ENCODE peak calls at places on chromosomes 16 and 17, in six cellular contexts. T, F, Q, S, P and E are unnamed samples.

GRCh38 chr17:49528966-49529365 is 33.9 kb downstream of the NGFR start:
- DNase-seq in T (no peak), F (no peak), Q (no peak), S (no peak), P (no peak), E (peak)

GRCh38 chr17:36768355-36768754 is 167.0 kb downstream of the MRM1 start:
- DNase-seq in T (no peak), F (no peak), Q (no peak), S (no peak), P (no peak), E (no peak)

GRCh38 chr17:57445051-57445450 is 188.7 kb downstream of the MSI2 start:
- DNase-seq in T (no peak), F (peak), Q (no peak), S (no peak), P (no peak), E (peak)

GRCh38 chr17:50240876-50241275 is 33.4 kb upstream of the TMEM92 start:
- DNase-seq in T (no peak), F (no peak), Q (peak), S (no peak), P (no peak), E (no peak)

GRCh38 chr17:83174859-83175550 is 95.6 kb downstream of the METRNL start:
- DNase-seq in T (no peak), F (no peak), Q (no peak), S (no peak), P (no peak), E (no peak)

GRCh38 chr17:42748906-42749798 is 4.3 kb upstream of the EZH1 start:
- DNase-seq in T (no peak), F (no peak), Q (peak), S (no peak), P (no peak), E (no peak)

GRCh38 chr17:57601328-57601727 is 143.8 kb downstream of the CCDC182 start:
- DNase-seq in T (no peak), F (no peak), Q (no peak), S (no peak), P (no peak), E (no peak)

GRCh38 chr17:8016632-8017424 is 14.4 kb downstream of the GUCY2D start:
- DNase-seq in T (peak), F (peak), Q (peak), S (no peak), P (no peak), E (peak)

GRCh38 chr16:19578378-19578851 is 22.9 kb downstream of the VPS35L start:
- DNase-seq in T (no peak), F (no peak), Q (peak), S (no peak), P (no peak), E (no peak)

GRCh38 chr16:28974007-28974436 is 556 bp upstream of the SPNS1 start:
- DNase-seq in T (peak), F (peak), Q (peak), S (peak), P (peak), E (peak)
- TF ChIP-seq CTCF in T (peak), F (peak), Q (peak), S (peak), P (peak), E (peak)

GRCh38 chr16:30668393-30668792 is 10.2 kb downstream of the FBRS start:
- DNase-seq in T (no peak), F (no peak), Q (no peak), S (no peak), P (no peak), E (no peak)
- H3K4me3 ChIP-seq in T (no peak), F (no peak), Q (no peak), S (no peak), P (no peak), E (no peak)

GRCh38 chr16:13426279-13426678 is 493.7 kb upstream of the ERCC4 start:
- DNase-seq in T (no peak), F (peak), Q (no peak), S (no peak), P (no peak), E (no peak)
- TF ChIP-seq CTCF in T (no peak), F (no peak), Q (no peak), S (no peak), P (no peak), E (peak)

GRCh38 chr17:15092762-15093161 is 172.4 kb downstream of the PMP22 start:
- DNase-seq in T (no peak), F (no peak), Q (peak), S (no peak), P (no peak), E (no peak)

GRCh38 chr17:15090533-15090932 is 174.6 kb downstream of the PMP22 start:
- DNase-seq in T (no peak), F (no peak), Q (no peak), S (no peak), P (no peak), E (no peak)

GRCh38 chr17:15087946-15088345 is 177.2 kb downstream of the PMP22 start:
- DNase-seq in T (no peak), F (no peak), Q (no peak), S (no peak), P (peak), E (no peak)

GRCh38 chr17:15092261-15092660 is 172.9 kb downstream of the PMP22 start:
- DNase-seq in T (no peak), F (no peak), Q (no peak), S (no peak), P (no peak), E (no peak)

GRCh38 chr17:15091825-15092224 is 173.3 kb downstream of the PMP22 start:
- DNase-seq in T (no peak), F (peak), Q (no peak), S (no peak), P (no peak), E (no peak)
- H3K4me3 ChIP-seq in T (no peak), F (no peak), Q (no peak), S (no peak), P (no peak), E (no peak)

GRCh38 chr17:21678451-21679081 is 13.8 kb upstream of the KCNJ18 start:
- DNase-seq in T (no peak), F (no peak), Q (no peak), S (no peak), P (no peak), E (peak)

GRCh38 chr17:21679256-21680146 is 12.8 kb upstream of the KCNJ18 start:
- DNase-seq in T (no peak), F (no peak), Q (no peak), S (no peak), P (no peak), E (peak)

GRCh38 chr17:21677126-21677910 is 15.0 kb upstream of the KCNJ18 start:
- DNase-seq in T (no peak), F (no peak), Q (no peak), S (no peak), P (no peak), E (peak)

GRCh38 chr17:21677911-21678310 is 14.4 kb upstream of the KCNJ18 start:
- DNase-seq in T (no peak), F (no peak), Q (no peak), S (no peak), P (no peak), E (no peak)

GRCh38 chr17:21680366-21680765 is 12.0 kb upstream of the KCNJ18 start:
- DNase-seq in T (no peak), F (no peak), Q (no peak), S (no peak), P (no peak), E (peak)
- TF ChIP-seq CTCF in T (no peak), F (no peak), Q (no peak), S (no peak), P (no peak), E (no peak)

DNA sequence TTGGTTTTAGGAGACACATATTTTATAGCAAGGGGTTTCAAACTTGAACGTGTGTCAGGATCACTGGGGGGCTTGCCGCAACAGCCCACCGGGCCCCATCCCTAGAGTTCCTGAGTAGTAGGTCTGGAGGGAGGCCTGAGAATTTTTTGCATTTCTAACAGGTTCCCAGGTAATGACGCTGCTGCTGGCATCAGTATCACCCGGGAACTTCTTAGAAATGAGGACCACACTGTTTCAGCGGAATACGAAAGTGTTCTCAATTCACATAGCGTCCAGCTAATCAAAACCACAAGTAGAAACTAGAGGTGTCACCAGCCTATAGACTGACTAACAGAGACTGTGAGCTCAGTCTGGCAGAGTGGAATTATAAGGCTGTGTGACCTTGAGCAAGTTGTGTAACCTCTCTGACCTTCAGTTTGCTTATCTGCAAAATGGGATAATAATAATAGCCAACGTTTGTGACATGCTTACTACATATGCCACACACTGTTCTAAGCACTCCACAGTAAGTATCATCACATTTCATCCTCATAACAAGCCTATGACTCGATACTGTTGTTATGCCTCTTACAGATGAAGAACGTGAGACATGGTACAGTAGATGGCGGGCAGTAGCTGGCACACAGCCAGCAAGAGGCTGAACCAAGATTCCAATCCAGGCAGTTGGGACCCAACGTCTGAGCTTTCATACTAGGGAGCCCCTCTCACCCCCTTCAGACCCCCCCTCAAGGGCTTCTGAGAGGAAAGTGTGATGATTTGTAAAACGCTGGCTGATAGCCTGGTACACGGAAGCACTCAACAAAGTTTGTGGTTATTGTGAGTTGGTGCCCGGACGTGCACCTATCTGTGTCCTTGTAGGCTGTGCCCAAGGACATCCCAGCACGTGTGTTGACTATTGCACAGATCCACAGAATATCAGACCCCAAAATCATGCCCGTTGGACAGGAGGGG is 4.6 kb upstream of the ICAM2 start:
- DNase-seq in T (no peak), F (no peak), Q (no peak), S (no peak), P (no peak), E (no peak)
- H3K4me3 ChIP-seq in T (no peak), F (no peak), Q (no peak), S (no peak), P (no peak), E (no peak)